ENCODE peak calls at places on chromosomes 6 and 20, in four cellular contexts. J, H, Y and T are unnamed samples. For H3K4me1, the result is how much of the 10 kb centered on the place peaks cover.

GRCh38 chr20:46543033-46543432 is 7.4 kb downstream of the OCSTAMP start:
- DNase-seq in Y (no peak), H (no peak), J (no peak), T (no peak)

GRCh38 chr20:4740774-4741431 is 19.2 kb downstream of the PRND start:
- DNase-seq in J (peak), H (peak), Y (peak), T (peak)

GRCh38 chr6:37940074-37940847 is 120.7 kb downstream of the ZFAND3 start:
- DNase-seq in J (no peak), Y (no peak), H (peak), T (no peak)

GRCh38 chr6:100461273-100461919 is 3.3 kb downstream of the SIM1 start:
- DNase-seq in H (no peak), Y (peak), J (no peak), T (peak)

GRCh38 chr20:47610247-47610944 is 108.7 kb downstream of the NCOA3 start:
- DNase-seq in H (no peak), J (peak), Y (peak), T (no peak)

GRCh38 chr20:33796263-33796906 is 14.8 kb upstream of the CHMP4B start:
- DNase-seq in Y (no peak), H (no peak), J (peak), T (peak)

GRCh38 chr20:2006452-2007381 is 12.9 kb upstream of the PDYN start:
- DNase-seq in J (peak), Y (peak), H (no peak), T (peak)

GRCh38 chr6:15417811-15418210 is 171.9 kb downstream of the JARID2 start:
- DNase-seq in Y (no peak), H (no peak), J (no peak), T (no peak)

GRCh38 chr20:40634891-40635290 is 54.1 kb downstream of the MAFB start:
- DNase-seq in Y (no peak), J (no peak), H (no peak), T (no peak)

GRCh38 chr6:130466052-130466743 is 100.4 kb downstream of the TMEM200A start:
- DNase-seq in J (no peak), Y (no peak), H (no peak), T (no peak)

GRCh38 chr20:10507052-10507451 is 71.9 kb downstream of the SLX4IP start:
- DNase-seq in H (no peak), J (no peak), Y (no peak), T (no peak)

GRCh38 chr6:116309001-116309400 is 29.3 kb upstream of the TSPYL1 start:
- DNase-seq in Y (no peak), H (no peak), J (no peak), T (no peak)

GRCh38 chr6:85008311-85009015 is 244.1 kb upstream of the TBX18 start:
- DNase-seq in J (no peak), H (no peak), Y (peak), T (no peak)

GRCh38 chr20:53739799-53740785 is 146.5 kb upstream of the ZNF217 start:
- DNase-seq in J (no peak), Y (no peak), H (no peak), T (no peak)

GRCh38 chr20:36644713-36645109 is 1.3 kb downstream of the SLA2 start:
- DNase-seq in Y (no peak), J (no peak), H (no peak), T (no peak)

GRCh38 chr6:48766349-48766748 is 655.4 kb upstream of the PTCHD4 start:
- DNase-seq in J (peak), H (no peak), Y (no peak), T (peak)

GRCh38 chr6:30518505-30518850 is 29.2 kb downstream of the HLA-E start:
- DNase-seq in H (no peak), J (no peak), Y (no peak), T (no peak)

GRCh38 chr20:56924976-56925695 is 296.0 kb downstream of the TFAP2C start:
- DNase-seq in J (no peak), H (no peak), Y (peak), T (peak)

GRCh38 chr6:170122676-170123075 is 168.2 kb downstream of the DLL1 start:
- DNase-seq in J (no peak), Y (peak), H (no peak), T (peak)

GRCh38 chr6:37473364-37474095 is 26.2 kb downstream of the CCDC167 start:
- DNase-seq in J (no peak), H (no peak), Y (no peak), T (no peak)

GRCh38 chr6:122984393-122984792 is 11.6 kb upstream of the CLVS2 start:
- DNase-seq in Y (no peak), J (no peak), H (no peak), T (peak)

GRCh38 chr6:95687839-95688238 is 110.5 kb downstream of the MANEA start:
- DNase-seq in J (no peak), Y (no peak), H (no peak), T (no peak)

GRCh38 chr6:33314943-33315752 is 1.3 kb upstream of the TAPBP start:
- DNase-seq in H (peak), J (no peak), Y (peak), T (peak)

GRCh38 chr6:128616342-128616741 is 95.9 kb upstream of the PTPRK start:
- DNase-seq in H (no peak), J (no peak), Y (no peak), T (no peak)

GRCh38 chr20:15848126-15848525 is 725.1 kb downstream of the KIF16B start:
- DNase-seq in J (no peak), Y (no peak), H (no peak), T (no peak)

GRCh38 chr6:83193747-83194582 is 808 bp downstream of the RWDD2A start:
- DNase-seq in H (peak), J (peak), Y (peak), T (peak)

GRCh38 chr6:3912366-3913076 is 63.3 kb downstream of the FAM50B start:
- DNase-seq in Y (no peak), J (no peak), H (peak), T (no peak)

GRCh38 chr20:63944078-63944941 is 11.9 kb downstream of the UCKL1 start:
- DNase-seq in Y (no peak), J (no peak), H (no peak), T (no peak)

GRCh38 chr20:53677447-53678314 is 84.0 kb upstream of the ZNF217 start:
- DNase-seq in H (peak), J (no peak), Y (peak), T (no peak)

GRCh38 chr20:11901127-11901526 is 16.6 kb upstream of the BTBD3 start:
- DNase-seq in J (no peak), Y (no peak), H (no peak), T (no peak)

GRCh38 chr6:9620263-9620662 is 794.6 kb downstream of the TFAP2A start:
- DNase-seq in H (no peak), Y (no peak), J (no peak), T (no peak)

GRCh38 chr6:53691667-53692133 is 26.1 kb upstream of the KLHL31 start:
- DNase-seq in Y (no peak), H (no peak), J (no peak), T (no peak)
- H3K4me1 ChIP-seq in Y (under half), H (under half), J (under half), T (under half)

DNA sequence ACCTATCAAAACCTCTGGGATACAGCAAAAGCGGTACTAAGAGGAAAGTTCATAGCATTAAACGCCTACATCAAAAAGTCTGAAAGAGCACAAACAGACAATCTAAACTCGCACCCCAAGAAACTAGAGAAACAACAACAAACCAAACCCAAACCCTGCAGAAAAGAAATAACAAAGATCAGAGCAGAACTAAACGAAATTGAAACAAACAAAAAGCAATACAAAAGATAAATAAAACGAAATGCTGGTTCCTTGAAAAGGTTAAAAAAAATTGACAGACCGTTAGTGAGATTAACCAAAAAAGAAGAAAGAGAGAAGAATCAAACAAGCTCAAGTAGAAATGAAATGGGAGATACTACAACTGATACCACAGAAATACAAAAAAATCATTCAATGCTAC is 302.3 kb downstream of the RNGTT start:
- DNase-seq in Y (no peak), H (no peak), J (no peak), T (no peak)
- H3K4me3 ChIP-seq in Y (no peak), H (no peak), J (no peak), T (no peak)

DNA sequence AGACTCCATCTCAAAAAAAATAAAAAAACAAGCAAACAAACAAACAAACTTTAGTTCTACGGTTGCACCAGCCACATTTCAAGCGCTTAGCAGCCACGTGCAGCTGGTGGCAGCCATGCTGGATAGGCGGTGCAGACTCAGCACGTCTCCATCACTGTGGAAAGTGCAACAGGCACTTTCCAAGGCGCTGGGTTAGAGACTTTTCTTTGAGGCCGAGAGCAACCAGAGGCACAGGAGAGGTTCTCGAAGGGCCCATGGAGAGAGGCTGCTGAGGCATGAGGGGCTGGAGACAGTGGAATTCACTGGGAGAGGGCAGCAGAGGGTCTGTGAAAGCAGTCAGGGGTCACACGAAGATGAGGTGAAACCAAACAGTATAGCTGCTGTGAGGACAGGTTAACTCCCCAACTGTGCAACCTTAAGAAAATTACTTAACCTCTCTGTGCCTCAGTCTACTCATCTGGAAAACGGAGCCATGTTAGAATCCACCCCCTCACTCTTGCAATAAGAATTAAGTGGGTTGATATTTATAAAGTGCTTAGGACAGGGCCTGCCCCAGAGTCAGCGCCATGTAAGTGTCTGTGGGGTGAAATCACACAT is 27.5 kb downstream of the TGM2 start:
- DNase-seq in Y (no peak), H (no peak), J (no peak), T (no peak)
- H3K4me1 ChIP-seq in Y (under half), H (under half), J (under half), T (under half)

DNA sequence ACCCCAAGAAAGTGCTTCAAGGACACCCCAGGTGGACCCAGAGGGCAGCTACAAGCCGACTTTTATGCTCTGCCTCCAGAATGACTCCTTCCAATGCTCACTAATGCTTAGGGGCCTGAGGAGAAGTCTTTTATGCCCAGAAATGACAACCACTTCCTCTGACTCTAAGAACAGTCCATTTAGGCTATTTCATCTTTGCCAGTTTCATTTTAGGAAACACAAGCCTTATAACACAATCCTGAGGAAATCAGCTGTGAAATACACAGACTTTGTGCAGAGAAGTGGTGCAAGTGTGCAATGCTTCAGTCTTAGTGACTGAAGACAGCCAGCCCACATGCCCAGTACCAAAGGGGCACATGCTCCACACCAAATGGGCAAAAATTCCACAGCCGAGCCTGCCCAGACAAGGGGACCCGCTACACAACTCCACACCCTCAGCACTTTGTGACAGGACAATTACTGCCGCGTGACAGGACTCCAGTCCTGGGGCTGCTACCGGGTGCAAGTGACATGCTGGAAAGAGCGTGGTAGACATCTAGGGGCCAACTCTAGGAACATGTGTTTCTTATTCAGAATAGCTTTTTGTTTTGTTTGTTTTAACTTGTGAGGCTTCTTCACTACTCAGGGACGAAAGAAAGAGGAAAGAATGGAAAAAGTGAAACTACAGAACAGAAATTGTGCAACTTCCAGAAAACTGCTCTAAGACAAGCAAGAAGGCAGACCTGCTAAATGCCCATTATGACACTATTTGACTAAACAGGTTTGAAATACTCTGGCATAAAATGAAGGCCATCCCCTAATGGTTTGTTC is 28.2 kb upstream of the PLAGL1 start:
- DNase-seq in J (no peak), Y (peak), H (no peak), T (peak)
- H3K4me3 ChIP-seq in J (no peak), Y (no peak), H (peak), T (no peak)

GRCh38 chr6:52390361-52390727 is 28.4 kb downstream of the PAQR8 start:
- DNase-seq in H (no peak), J (peak), Y (no peak), T (no peak)

GRCh38 chr6:52392944-52393343 is 27.2 kb upstream of the EFHC1 start:
- DNase-seq in J (no peak), Y (no peak), H (no peak), T (peak)

GRCh38 chr6:52394251-52394666 is 25.9 kb upstream of the EFHC1 start:
- DNase-seq in J (no peak), H (no peak), Y (no peak), T (no peak)

GRCh38 chr6:52391599-52391998 is 28.5 kb upstream of the EFHC1 start:
- DNase-seq in J (no peak), Y (no peak), H (no peak), T (no peak)

GRCh38 chr6:52393780-52394179 is 26.4 kb upstream of the EFHC1 start:
- DNase-seq in H (no peak), J (no peak), Y (no peak), T (no peak)
- H3K4me1 ChIP-seq in H (under half), J (under half), Y (under half), T (under half)

DNA sequence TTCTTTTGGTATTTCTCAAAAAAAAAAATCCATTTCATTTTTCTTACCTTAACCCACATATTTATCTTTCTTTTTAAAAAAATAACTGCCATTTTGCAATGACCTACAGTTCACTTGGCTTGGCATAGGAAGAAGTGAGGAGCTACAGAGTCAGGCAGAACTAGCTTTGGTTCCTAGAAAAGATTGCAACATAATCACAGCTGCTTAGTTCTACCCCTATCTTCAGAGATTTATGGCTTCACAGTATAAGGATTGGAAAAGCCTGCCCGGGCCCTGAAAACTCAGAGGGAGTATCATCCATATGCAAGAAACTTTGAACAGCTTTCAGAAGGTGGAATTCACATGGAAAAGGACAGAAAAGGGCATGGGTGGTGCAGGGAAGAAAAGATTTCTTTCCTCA is 774.2 kb upstream of the CHD6 start:
- DNase-seq in J (no peak), Y (no peak), H (peak), T (no peak)
- H3K4me3 ChIP-seq in J (no peak), Y (no peak), H (no peak), T (no peak)

GRCh38 chr6:154356690-154357089 is at the start of gene IPCEF1:
- DNase-seq in J (no peak), Y (no peak), H (no peak), T (peak)

GRCh38 chr6:154352898-154353585 is 3.6 kb downstream of the IPCEF1 start:
- DNase-seq in Y (no peak), H (no peak), J (no peak), T (no peak)

GRCh38 chr6:154356118-154356517 is 485 bp downstream of the IPCEF1 start:
- DNase-seq in J (no peak), H (no peak), Y (no peak), T (no peak)

GRCh38 chr6:154358019-154358545 is 1.5 kb upstream of the IPCEF1 start:
- DNase-seq in H (no peak), J (no peak), Y (no peak), T (peak)

GRCh38 chr6:154354265-154354777 is 2.3 kb downstream of the IPCEF1 start:
- DNase-seq in J (no peak), Y (no peak), H (no peak), T (no peak)
- H3K4me1 ChIP-seq in J (under half), Y (under half), H (under half), T (under half)

GRCh38 chr6:158475344-158476302 is 84.3 kb upstream of the TMEM181 start:
- DNase-seq in Y (no peak), H (peak), J (no peak), T (no peak)

GRCh38 chr6:158476389-158476788 is 83.5 kb upstream of the TMEM181 start:
- DNase-seq in Y (no peak), H (no peak), J (no peak), T (no peak)

GRCh38 chr6:158471339-158471738 is 88.6 kb upstream of the TMEM181 start:
- DNase-seq in H (no peak), Y (no peak), J (no peak), T (no peak)

GRCh38 chr6:158472453-158472852 is 87.4 kb upstream of the TMEM181 start:
- DNase-seq in J (no peak), Y (no peak), H (no peak), T (no peak)

GRCh38 chr6:158474961-158475343 is 84.9 kb upstream of the TMEM181 start:
- DNase-seq in Y (no peak), H (no peak), J (no peak), T (no peak)
- H3K4me3 ChIP-seq in Y (no peak), H (no peak), J (no peak), T (no peak)